ENCODE peak calls at places on chromosomes 5 and 9, in five cellular contexts. D is esophagus squamous epithelium, L is gastrocnemius medialis, Q is stomach, M is ovary. E is an unnamed sample.

GRCh38 chr5:12624776-12625560 is 720.7 kb upstream of the CTNND2 start:
- DNase-seq in D (no peak), M (no peak), L (no peak), Q (no peak), E (no peak)

GRCh38 chr9:137441289-137441934 is at the start of gene ENTPD8:
- DNase-seq in Q (peak; percentile 82), L (no peak), M (peak; percentile 46), D (no peak), E (no peak)

GRCh38 chr5:83374547-83374946 is 97.0 kb upstream of the VCAN start:
- DNase-seq in L (no peak), M (peak; percentile 14), Q (no peak), D (no peak), E (no peak)

GRCh38 chr5:16965581-16965980 is 29.5 kb upstream of the MYO10 start:
- DNase-seq in D (no peak), L (no peak), M (no peak), Q (no peak), E (no peak)

GRCh38 chr9:88418715-88419540 is 30.7 kb downstream of the SPIN1 start:
- DNase-seq in L (no peak), M (no peak), Q (no peak), D (no peak), E (no peak)

GRCh38 chr9:110141118-110141797 is 66.7 kb downstream of the C9orf152 start:
- DNase-seq in L (no peak), Q (no peak), M (peak; percentile 55), D (no peak), E (peak; percentile 50)

GRCh38 chr5:93607367-93608258 is 24.6 kb downstream of the NR2F1 start:
- DNase-seq in M (no peak), L (no peak), D (no peak), Q (no peak), E (no peak)

GRCh38 chr5:154118832-154119442 is 71.6 kb upstream of the GALNT10 start:
- DNase-seq in M (no peak), Q (no peak), L (no peak), D (no peak), E (peak; percentile 44)

GRCh38 chr5:136638084-136638483 is 272.7 kb upstream of the TRPC7 start:
- DNase-seq in D (no peak), Q (no peak), L (no peak), M (no peak), E (no peak)

GRCh38 chr5:89065919-89066318 is 182.9 kb upstream of the MEF2C start:
- DNase-seq in D (no peak), M (no peak), L (no peak), Q (no peak), E (no peak)

GRCh38 chr9:98709968-98710965 is 1.5 kb upstream of the GABBR2 start:
- DNase-seq in Q (no peak), D (no peak), M (no peak), L (no peak), E (peak; percentile 64)

GRCh38 chr9:128214571-128215490 is 11.7 kb downstream of the DNM1 start:
- DNase-seq in Q (no peak), M (no peak), L (no peak), D (no peak), E (peak; percentile 72)

GRCh38 chr5:90878549-90879196 is 320.1 kb downstream of the ADGRV1 start:
- DNase-seq in Q (no peak), L (no peak), D (no peak), M (no peak), E (no peak)

GRCh38 chr5:6700074-6700685 is 13.1 kb upstream of the TENT4A start:
- DNase-seq in M (no peak), D (no peak), Q (no peak), L (no peak), E (no peak)

GRCh38 chr5:73652391-73652790 is 26.4 kb downstream of the ARHGEF28 start:
- DNase-seq in Q (no peak), D (no peak), L (no peak), M (no peak), E (no peak)

GRCh38 chr5:143349127-143349526 is 54.4 kb downstream of the NR3C1 start:
- DNase-seq in L (no peak), M (no peak), D (no peak), Q (no peak), E (no peak)

GRCh38 chr9:98263080-98263479 is 7.6 kb upstream of the TBC1D2 start:
- DNase-seq in D (no peak), M (no peak), L (no peak), Q (no peak), E (no peak)

GRCh38 chr9:72952914-72953313 is at the start of gene ALDH1A1:
- DNase-seq in L (no peak), Q (peak; percentile 70), M (peak; percentile 27), D (no peak), E (no peak)
- TF ChIP-seq POLR2A in L (peak; percentile 11), Q (peak; percentile 50), M (no peak), D (no peak), E (no peak)

DNA sequence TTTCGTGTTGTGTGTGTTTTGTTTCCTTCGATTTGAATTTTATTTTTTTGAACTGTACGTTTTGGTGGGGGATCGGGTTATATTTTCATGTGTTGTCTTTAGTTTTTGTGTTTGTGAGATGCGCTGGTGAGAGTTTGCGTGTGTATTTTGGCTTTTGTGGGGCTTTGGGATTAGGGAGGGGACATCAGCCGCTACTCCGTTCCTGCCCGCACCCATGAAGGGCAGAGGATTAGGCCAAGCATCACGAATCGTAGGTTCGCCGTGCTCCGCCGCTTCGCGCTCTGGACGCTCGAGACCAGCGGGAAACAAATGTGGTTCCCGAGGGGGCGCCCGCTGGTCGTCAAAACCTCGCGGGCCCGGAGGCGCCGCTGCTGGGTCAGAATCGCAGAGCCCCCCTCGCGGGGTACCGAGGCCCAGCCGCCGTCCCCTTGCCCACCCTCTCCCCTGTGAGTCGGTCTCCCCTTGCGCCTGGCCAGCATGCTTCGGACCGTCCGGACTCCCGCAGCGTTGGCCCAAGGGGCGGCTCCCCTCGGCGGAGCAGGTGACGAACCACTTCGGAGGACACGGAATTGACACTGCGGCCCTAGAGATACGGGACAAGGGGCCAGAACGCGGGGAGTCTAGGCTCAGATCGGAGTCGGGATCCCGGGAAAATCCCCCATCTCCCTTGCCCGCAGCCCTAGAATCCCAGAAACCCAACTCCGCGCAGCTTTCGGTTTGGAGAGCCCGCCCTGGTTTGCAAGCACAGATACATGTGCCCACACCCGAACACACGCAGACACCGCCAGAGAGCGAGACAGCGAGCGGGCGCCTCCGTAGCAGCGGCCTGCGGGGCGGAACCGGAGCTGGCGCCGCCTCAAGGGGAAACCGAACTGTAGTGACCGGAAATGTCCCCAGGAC is 2.4 kb upstream of the PAX5 start:
- DNase-seq in D (no peak), L (no peak), Q (peak; percentile 58), M (no peak), E (no peak)
- TF ChIP-seq POLR2A in D (no peak), L (no peak), Q (no peak), M (no peak), E (no peak)

DNA sequence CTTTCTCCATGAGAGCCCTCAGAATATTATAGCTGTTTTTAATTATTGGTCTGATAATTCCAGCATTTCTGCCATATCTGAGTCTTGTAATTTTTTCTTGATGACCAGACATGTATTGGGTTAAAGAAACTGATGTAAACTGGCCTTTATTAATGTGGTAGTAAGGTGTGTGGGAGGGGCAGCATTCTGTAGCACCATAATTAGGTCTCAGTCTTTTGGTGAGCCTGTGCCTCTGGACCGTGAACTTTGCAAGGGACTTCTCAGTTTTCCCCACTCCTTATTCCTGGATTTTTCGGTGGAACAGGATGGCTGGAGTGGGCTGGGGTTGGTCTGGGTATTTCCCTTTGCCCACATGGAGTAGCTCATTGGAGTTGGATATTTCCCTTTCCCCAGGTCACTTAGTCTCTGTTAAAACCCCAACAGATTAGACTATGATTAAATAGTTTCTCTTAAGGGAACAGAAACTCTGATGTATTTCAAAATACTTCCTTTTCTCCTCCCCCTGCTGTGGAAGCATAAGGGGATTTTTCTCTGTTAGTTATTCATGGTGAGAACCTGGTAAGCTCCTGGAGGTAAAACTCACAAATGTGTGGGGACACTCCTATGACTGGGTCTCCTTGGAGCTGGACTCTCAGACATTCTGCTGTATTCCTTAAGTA is 52.4 kb downstream of the FSD1L start:
- DNase-seq in L (no peak), D (no peak), Q (no peak), M (no peak), E (no peak)
- TF ChIP-seq POLR2A in L (no peak), D (no peak), Q (no peak), M (no peak), E (no peak)

GRCh38 chr5:891117-891836 is 1.3 kb downstream of the BRD9 start:
- DNase-seq in Q (no peak), D (no peak), M (no peak), L (no peak), E (no peak)
- TF ChIP-seq POLR2A in Q (no peak), D (no peak), M (no peak), L (no peak), E (no peak)

DNA sequence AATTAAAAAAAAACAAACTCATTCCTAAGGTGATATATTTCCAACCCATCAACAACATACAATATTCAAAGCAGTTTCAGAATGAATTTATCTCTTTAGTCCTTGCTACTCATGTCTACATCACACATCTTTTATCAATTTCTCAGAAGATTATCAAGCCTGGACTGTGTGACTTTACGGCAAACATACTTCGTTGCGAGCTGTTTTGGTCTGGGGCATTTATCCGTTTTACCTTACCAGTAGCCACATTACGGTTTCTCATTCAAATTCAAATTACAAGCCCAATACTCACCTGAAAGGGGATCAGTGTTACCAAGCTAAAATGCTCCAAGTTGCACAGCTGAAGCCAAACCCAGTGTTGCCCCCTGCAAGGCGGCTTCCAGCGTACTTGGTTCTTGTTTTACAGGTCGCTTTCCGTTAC is 1.9 kb downstream of the HNRNPH1 start:
- DNase-seq in M (no peak), L (no peak), D (no peak), Q (no peak), E (no peak)
- TF ChIP-seq POLR2A in M (no peak), L (no peak), D (no peak), Q (no peak), E (no peak)

DNA sequence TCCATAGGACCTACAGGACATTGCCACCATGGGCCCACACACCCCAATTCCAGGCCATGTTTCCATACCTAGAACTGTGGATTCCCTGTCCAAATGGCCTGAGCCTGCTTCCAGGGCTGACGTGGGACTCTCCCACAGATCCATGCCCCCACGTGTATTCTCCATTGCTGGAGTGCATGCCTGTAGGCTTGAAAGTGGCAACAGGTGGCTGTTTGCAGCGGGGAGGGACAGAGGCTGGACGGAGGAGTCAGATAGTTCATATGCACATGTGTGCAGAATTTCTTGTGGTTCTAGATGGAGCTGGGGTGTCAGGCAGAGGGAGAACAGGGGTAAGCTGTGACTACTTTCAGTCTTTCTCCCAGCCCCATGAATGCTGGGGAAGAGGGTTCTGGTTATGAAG is 285.7 kb upstream of the ANKRD55 start:
- DNase-seq in M (no peak), Q (no peak), L (no peak), D (no peak), E (no peak)
- TF ChIP-seq POLR2A in M (no peak), Q (no peak), L (no peak), D (no peak), E (no peak)